ENCODE peak calls at places on chromosomes 11 and 22, in six cellular contexts. One of them, this sample, is unnamed.

GRCh38 chr11:20397281-20397680 is 9.8 kb downstream of the PRMT3 start:
- DNase-seq in H1: no peak
- DNase-seq in neuronal stem cell: no peak
- DNase-seq in IMR-90: peak
- DNase-seq in mesenchymal stem cell: peak
- DNase-seq in mesendoderm: peak
- DNase-seq in this sample: no peak

GRCh38 chr11:47948137-47948536 is 32.2 kb upstream of the PTPRJ start:
- DNase-seq in neuronal stem cell: no peak
- DNase-seq in H1: no peak
- DNase-seq in IMR-90: no peak
- DNase-seq in mesendoderm: peak
- DNase-seq in mesenchymal stem cell: no peak
- DNase-seq in this sample: peak

GRCh38 chr22:26045051-26045450 is 124.2 kb upstream of the SEZ6L start:
- DNase-seq in H1: no peak
- DNase-seq in neuronal stem cell: no peak
- DNase-seq in IMR-90: no peak
- DNase-seq in mesenchymal stem cell: no peak
- DNase-seq in mesendoderm: no peak
- DNase-seq in this sample: no peak

GRCh38 chr22:39456262-39457046 is at the start of gene MGAT3:
- DNase-seq in IMR-90: no peak
- DNase-seq in neuronal stem cell: no peak
- DNase-seq in H1: no peak
- DNase-seq in mesenchymal stem cell: no peak
- DNase-seq in mesendoderm: no peak
- DNase-seq in this sample: no peak

GRCh38 chr11:12581923-12582322 is 92.3 kb upstream of the TEAD1 start:
- DNase-seq in neuronal stem cell: no peak
- DNase-seq in mesendoderm: peak
- DNase-seq in H1: no peak
- DNase-seq in mesenchymal stem cell: peak
- DNase-seq in IMR-90: peak
- DNase-seq in this sample: no peak

GRCh38 chr11:91773090-91773489 is 451.5 kb upstream of the FAT3 start:
- DNase-seq in neuronal stem cell: no peak
- DNase-seq in mesendoderm: peak
- DNase-seq in mesenchymal stem cell: peak
- DNase-seq in IMR-90: no peak
- DNase-seq in H1: peak
- DNase-seq in this sample: peak

GRCh38 chr22:40512426-40513136 is 123.9 kb downstream of the MRTFA start:
- DNase-seq in mesenchymal stem cell: peak
- DNase-seq in H1: no peak
- DNase-seq in mesendoderm: peak
- DNase-seq in neuronal stem cell: no peak
- DNase-seq in IMR-90: peak
- DNase-seq in this sample: no peak

GRCh38 chr11:62958547-62959071 is 26.2 kb downstream of the SLC22A6 start:
- DNase-seq in neuronal stem cell: no peak
- DNase-seq in H1: no peak
- DNase-seq in IMR-90: peak
- DNase-seq in mesenchymal stem cell: peak
- DNase-seq in mesendoderm: no peak
- DNase-seq in this sample: no peak

GRCh38 chr11:86741489-86742435 is 58.6 kb upstream of the PRSS23 start:
- DNase-seq in H1: no peak
- DNase-seq in IMR-90: peak
- DNase-seq in mesendoderm: no peak
- DNase-seq in mesenchymal stem cell: peak
- DNase-seq in neuronal stem cell: no peak
- DNase-seq in this sample: no peak

GRCh38 chr11:12225046-12225739 is 114.8 kb downstream of the MICAL2 start:
- DNase-seq in H1: no peak
- DNase-seq in mesendoderm: no peak
- DNase-seq in IMR-90: no peak
- DNase-seq in mesenchymal stem cell: no peak
- DNase-seq in neuronal stem cell: no peak
- DNase-seq in this sample: no peak

GRCh38 chr22:40799008-40799407 is 20.1 kb downstream of the SLC25A17 start:
- DNase-seq in mesendoderm: no peak
- DNase-seq in mesenchymal stem cell: no peak
- DNase-seq in neuronal stem cell: no peak
- DNase-seq in H1: no peak
- DNase-seq in IMR-90: no peak
- DNase-seq in this sample: no peak

GRCh38 chr11:62267050-62267449 is 2.9 kb upstream of the SCGB2A2 start:
- DNase-seq in IMR-90: no peak
- DNase-seq in neuronal stem cell: no peak
- DNase-seq in mesendoderm: no peak
- DNase-seq in mesenchymal stem cell: no peak
- DNase-seq in H1: no peak
- DNase-seq in this sample: no peak

GRCh38 chr11:134797411-134798089 is 385.5 kb upstream of the B3GAT1 start:
- DNase-seq in H1: no peak
- DNase-seq in neuronal stem cell: no peak
- DNase-seq in mesenchymal stem cell: no peak
- DNase-seq in IMR-90: no peak
- DNase-seq in mesendoderm: no peak
- DNase-seq in this sample: no peak

GRCh38 chr11:117220568-117220967 is 11.3 kb downstream of the PCSK7 start:
- DNase-seq in mesendoderm: no peak
- DNase-seq in neuronal stem cell: no peak
- DNase-seq in mesenchymal stem cell: no peak
- DNase-seq in H1: no peak
- DNase-seq in IMR-90: no peak
- DNase-seq in this sample: no peak

GRCh38 chr11:61635787-61636186 is 44.4 kb upstream of the DAGLA start:
- DNase-seq in H1: no peak
- DNase-seq in mesendoderm: no peak
- DNase-seq in IMR-90: no peak
- DNase-seq in mesenchymal stem cell: no peak
- DNase-seq in neuronal stem cell: no peak
- DNase-seq in this sample: no peak

GRCh38 chr11:128522943-128523518 is 64.3 kb downstream of the ETS1 start:
- DNase-seq in mesendoderm: no peak
- DNase-seq in H1: no peak
- DNase-seq in IMR-90: no peak
- DNase-seq in neuronal stem cell: no peak
- DNase-seq in mesenchymal stem cell: peak
- DNase-seq in this sample: no peak

GRCh38 chr11:58061813-58062212 is 31.1 kb downstream of the OR6Q1 start:
- DNase-seq in mesenchymal stem cell: no peak
- DNase-seq in IMR-90: peak
- DNase-seq in neuronal stem cell: no peak
- DNase-seq in mesendoderm: no peak
- DNase-seq in H1: no peak
- DNase-seq in this sample: no peak

GRCh38 chr11:6095798-6096197 is 11.7 kb upstream of the OR56B4 start:
- DNase-seq in H1: no peak
- DNase-seq in mesendoderm: no peak
- DNase-seq in IMR-90: no peak
- DNase-seq in neuronal stem cell: no peak
- DNase-seq in mesenchymal stem cell: no peak
- DNase-seq in this sample: no peak

GRCh38 chr11:28924007-28924406 is 815.8 kb downstream of the METTL15 start:
- DNase-seq in mesendoderm: no peak
- DNase-seq in mesenchymal stem cell: no peak
- DNase-seq in neuronal stem cell: no peak
- DNase-seq in H1: no peak
- DNase-seq in IMR-90: no peak
- DNase-seq in this sample: no peak

GRCh38 chr11:68780829-68781228 is 29.5 kb upstream of the TESMIN start:
- DNase-seq in mesenchymal stem cell: no peak
- DNase-seq in H1: peak
- DNase-seq in IMR-90: no peak
- DNase-seq in mesendoderm: peak
- DNase-seq in neuronal stem cell: no peak
- DNase-seq in this sample: peak

GRCh38 chr22:32237905-32238304 is 17.2 kb downstream of the SLC5A4 start:
- DNase-seq in mesendoderm: peak
- DNase-seq in IMR-90: no peak
- DNase-seq in mesenchymal stem cell: no peak
- DNase-seq in H1: no peak
- DNase-seq in neuronal stem cell: no peak
- DNase-seq in this sample: no peak

GRCh38 chr11:130272336-130272735 is 42.4 kb downstream of the ZBTB44 start:
- DNase-seq in neuronal stem cell: no peak
- DNase-seq in mesenchymal stem cell: no peak
- DNase-seq in IMR-90: no peak
- DNase-seq in mesendoderm: no peak
- DNase-seq in H1: no peak
- DNase-seq in this sample: no peak
- H2BK15ac ChIP-seq in neuronal stem cell: no peak
- H2BK15ac ChIP-seq in mesenchymal stem cell: no peak
- H2BK15ac ChIP-seq in IMR-90: no peak
- H2BK15ac ChIP-seq in mesendoderm: no peak
- H2BK15ac ChIP-seq in H1: no peak
- H2BK15ac ChIP-seq in this sample: no peak

GRCh38 chr22:23411739-23412138 is 168.4 kb downstream of the IGLL1 start:
- DNase-seq in mesendoderm: no peak
- DNase-seq in IMR-90: no peak
- DNase-seq in neuronal stem cell: no peak
- DNase-seq in H1: no peak
- DNase-seq in mesenchymal stem cell: no peak
- DNase-seq in this sample: no peak

GRCh38 chr22:23418159-23418788 is 161.8 kb downstream of the IGLL1 start:
- DNase-seq in mesenchymal stem cell: no peak
- DNase-seq in mesendoderm: peak
- DNase-seq in neuronal stem cell: no peak
- DNase-seq in H1: no peak
- DNase-seq in IMR-90: no peak
- DNase-seq in this sample: no peak

GRCh38 chr22:23415490-23415851 is 164.6 kb downstream of the IGLL1 start:
- DNase-seq in mesendoderm: no peak
- DNase-seq in neuronal stem cell: no peak
- DNase-seq in H1: no peak
- DNase-seq in IMR-90: no peak
- DNase-seq in mesenchymal stem cell: no peak
- DNase-seq in this sample: no peak

GRCh38 chr22:23419151-23419550 is 160.9 kb downstream of the IGLL1 start:
- DNase-seq in IMR-90: no peak
- DNase-seq in neuronal stem cell: no peak
- DNase-seq in mesenchymal stem cell: no peak
- DNase-seq in mesendoderm: no peak
- DNase-seq in H1: no peak
- DNase-seq in this sample: no peak

DNA sequence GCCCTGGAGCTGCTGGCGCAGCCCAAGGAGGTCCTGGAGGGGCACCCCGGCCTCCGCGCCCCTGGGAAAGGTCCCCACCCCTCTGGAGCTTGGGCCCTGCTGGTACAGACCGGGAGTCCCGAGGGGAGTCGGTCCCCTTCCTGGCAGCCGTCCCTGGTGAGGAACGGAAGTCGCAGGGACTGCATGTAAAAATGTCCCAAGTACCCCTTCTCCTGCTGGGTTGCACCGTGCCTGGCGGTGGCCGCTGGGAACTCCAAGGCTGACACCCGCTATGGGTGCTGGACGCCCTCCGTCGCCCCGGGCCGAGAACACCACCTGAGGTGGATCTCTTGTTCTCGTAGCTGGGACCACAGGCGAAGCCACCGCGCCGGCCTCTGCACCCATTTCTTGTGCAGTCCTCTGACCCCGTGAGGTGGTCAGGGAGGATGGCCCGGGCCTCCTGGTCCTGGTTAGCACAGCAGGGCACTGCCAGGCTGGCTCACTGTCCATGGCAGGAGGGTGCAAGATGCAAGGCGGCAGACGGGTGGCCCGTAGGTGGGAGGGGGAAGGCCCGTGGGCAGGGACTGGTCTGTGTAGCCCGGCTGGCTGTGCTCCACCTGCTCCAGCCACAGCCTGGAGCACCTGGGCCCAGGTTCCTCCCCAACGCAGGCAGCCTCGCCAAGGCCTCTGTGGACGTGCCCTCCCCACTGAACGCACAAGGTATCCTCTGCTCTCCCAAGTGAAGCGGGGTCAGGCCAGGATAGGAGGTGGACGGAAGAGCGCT is 165.2 kb downstream of the IGLL1 start:
- DNase-seq in H1: no peak
- DNase-seq in IMR-90: no peak
- DNase-seq in neuronal stem cell: no peak
- DNase-seq in mesendoderm: no peak
- DNase-seq in mesenchymal stem cell: no peak
- DNase-seq in this sample: no peak
- H2BK15ac ChIP-seq in H1: no peak
- H2BK15ac ChIP-seq in IMR-90: no peak
- H2BK15ac ChIP-seq in neuronal stem cell: no peak
- H2BK15ac ChIP-seq in mesendoderm: no peak
- H2BK15ac ChIP-seq in mesenchymal stem cell: no peak
- H2BK15ac ChIP-seq in this sample: no peak

GRCh38 chr11:1307163-1307870 is 2.1 kb downstream of the TOLLIP start:
- DNase-seq in mesenchymal stem cell: no peak
- DNase-seq in neuronal stem cell: no peak
- DNase-seq in IMR-90: no peak
- DNase-seq in mesendoderm: no peak
- DNase-seq in H1: no peak
- DNase-seq in this sample: no peak
- H2BK15ac ChIP-seq in mesenchymal stem cell: no peak
- H2BK15ac ChIP-seq in neuronal stem cell: no peak
- H2BK15ac ChIP-seq in IMR-90: no peak
- H2BK15ac ChIP-seq in mesendoderm: no peak
- H2BK15ac ChIP-seq in H1: no peak
- H2BK15ac ChIP-seq in this sample: no peak

GRCh38 chr22:30183271-30183670 is 63.3 kb downstream of the LIF start:
- DNase-seq in neuronal stem cell: no peak
- DNase-seq in IMR-90: no peak
- DNase-seq in mesenchymal stem cell: peak
- DNase-seq in mesendoderm: peak
- DNase-seq in H1: no peak
- DNase-seq in this sample: no peak

GRCh38 chr22:30180616-30181015 is 65.9 kb downstream of the LIF start:
- DNase-seq in H1: no peak
- DNase-seq in neuronal stem cell: no peak
- DNase-seq in mesenchymal stem cell: no peak
- DNase-seq in mesendoderm: no peak
- DNase-seq in IMR-90: no peak
- DNase-seq in this sample: no peak

GRCh38 chr22:30182365-30182764 is 64.2 kb downstream of the LIF start:
- DNase-seq in mesenchymal stem cell: peak
- DNase-seq in mesendoderm: no peak
- DNase-seq in IMR-90: peak
- DNase-seq in H1: no peak
- DNase-seq in neuronal stem cell: no peak
- DNase-seq in this sample: no peak

GRCh38 chr22:30182833-30183232 is 63.7 kb downstream of the LIF start:
- DNase-seq in mesendoderm: no peak
- DNase-seq in mesenchymal stem cell: peak
- DNase-seq in neuronal stem cell: no peak
- DNase-seq in H1: no peak
- DNase-seq in IMR-90: peak
- DNase-seq in this sample: no peak

GRCh38 chr22:30181459-30182353 is 64.9 kb downstream of the LIF start:
- DNase-seq in H1: no peak
- DNase-seq in neuronal stem cell: no peak
- DNase-seq in IMR-90: no peak
- DNase-seq in mesendoderm: no peak
- DNase-seq in mesenchymal stem cell: no peak
- DNase-seq in this sample: no peak
- H2BK15ac ChIP-seq in H1: no peak
- H2BK15ac ChIP-seq in neuronal stem cell: no peak
- H2BK15ac ChIP-seq in IMR-90: peak
- H2BK15ac ChIP-seq in mesendoderm: no peak
- H2BK15ac ChIP-seq in mesenchymal stem cell: no peak
- H2BK15ac ChIP-seq in this sample: no peak

This sample was measured in H9.